ENCODE peak calls at places on chromosomes 2 and 18, in five cellular contexts. Q, A, Z, G and S are unnamed samples.

GRCh38 chr2:70887550-70888229 is 48.0 kb upstream of the ATP6V1B1 start:
- DNase-seq in Q (peak; percentile 55), A (no peak), Z (no peak), G (peak; percentile 55), S (no peak)

GRCh38 chr2:160679686-160680085 is 186.1 kb upstream of the RBMS1 start:
- DNase-seq in Q (no peak), A (no peak), Z (no peak), G (no peak), S (no peak)

GRCh38 chr2:64586883-64587481 is 62.9 kb downstream of the AFTPH start:
- DNase-seq in Q (no peak), A (peak; percentile 65), Z (peak; percentile 72), G (no peak), S (no peak)

GRCh38 chr2:165637396-165637795 is 156.7 kb downstream of the GALNT3 start:
- DNase-seq in Q (no peak), A (no peak), Z (no peak), G (no peak), S (no peak)

GRCh38 chr2:16628316-16628715 is 37.3 kb downstream of the CYRIA start:
- DNase-seq in Q (no peak), A (peak; percentile 64), Z (peak; percentile 31), G (no peak), S (no peak)

GRCh38 chr2:236038096-236038495 is 130.1 kb downstream of the GBX2 start:
- DNase-seq in Q (no peak), A (no peak), Z (no peak), G (no peak), S (no peak)

GRCh38 chr18:40678318-40678717 is 1276.7 kb upstream of the PIK3C3 start:
- DNase-seq in Q (no peak), A (no peak), Z (no peak), G (no peak), S (no peak)

GRCh38 chr2:134384131-134384530 is 130.3 kb downstream of the MGAT5 start:
- DNase-seq in Q (no peak), A (no peak), Z (no peak), G (no peak), S (no peak)

GRCh38 chr18:8426401-8426800 is 182.8 kb upstream of the RAB12 start:
- DNase-seq in Q (no peak), A (peak; percentile 12), Z (no peak), G (no peak), S (no peak)

GRCh38 chr18:43592268-43592667 is 315.0 kb upstream of the SYT4 start:
- DNase-seq in Q (no peak), A (no peak), Z (no peak), G (no peak), S (no peak)

GRCh38 chr2:73870084-73870483 is 22.7 kb upstream of the ACTG2 start:
- DNase-seq in Q (peak; percentile 90), A (no peak), Z (peak; percentile 98), G (peak; percentile 75), S (no peak)

GRCh38 chr2:158191076-158191566 is 89.4 kb downstream of the UPP2 start:
- DNase-seq in Q (no peak), A (no peak), Z (no peak), G (no peak), S (no peak)

GRCh38 chr18:79496978-79497637 is 101.4 kb downstream of the NFATC1 start:
- DNase-seq in Q (peak; percentile 62), A (no peak), Z (peak; percentile 57), G (peak; percentile 33), S (no peak)

GRCh38 chr18:36287653-36288052 is 9.9 kb upstream of the FHOD3 start:
- DNase-seq in Q (no peak), A (no peak), Z (no peak), G (no peak), S (no peak)

GRCh38 chr2:59930430-59930829 is 623.0 kb downstream of the BCL11A start:
- DNase-seq in Q (no peak), A (peak; percentile 10), Z (no peak), G (no peak), S (no peak)

GRCh38 chr2:228657807-228658402 is 476.4 kb upstream of the SPHKAP start:
- DNase-seq in Q (no peak), A (peak; percentile 10), Z (peak; percentile 46), G (no peak), S (no peak)

GRCh38 chr2:213251618-213252017 is 32.6 kb upstream of the SPAG16 start:
- DNase-seq in Q (no peak), A (peak; percentile 83), Z (peak; percentile 81), G (no peak), S (no peak)

GRCh38 chr2:134927195-134927594 is 8.6 kb downstream of the CCNT2 start:
- DNase-seq in Q (no peak), A (no peak), Z (peak; percentile 69), G (no peak), S (no peak)

GRCh38 chr2:182077451-182078142 is 91.9 kb downstream of the PPP1R1C start:
- DNase-seq in Q (peak; percentile 68), A (peak; percentile 64), Z (peak; percentile 95), G (no peak), S (no peak)

GRCh38 chr2:85523906-85524566 is 14.9 kb upstream of the MAT2A start:
- DNase-seq in Q (no peak), A (no peak), Z (peak; percentile 61), G (no peak), S (no peak)

GRCh38 chr18:34718610-34719009 is 8.5 kb downstream of the DTNA start:
- DNase-seq in Q (no peak), A (no peak), Z (no peak), G (no peak), S (no peak)

GRCh38 chr2:151627368-151627767 is 106.9 kb downstream of the NEB start:
- DNase-seq in Q (no peak), A (no peak), Z (no peak), G (no peak), S (no peak)

GRCh38 chr2:151634726-151635467 is 99.4 kb downstream of the NEB start:
- DNase-seq in Q (no peak), A (no peak), Z (peak; percentile 2), G (no peak), S (no peak)

GRCh38 chr2:151632993-151633592 is 101.2 kb downstream of the NEB start:
- DNase-seq in Q (no peak), A (peak; percentile 27), Z (peak; percentile 22), G (no peak), S (no peak)

DNA sequence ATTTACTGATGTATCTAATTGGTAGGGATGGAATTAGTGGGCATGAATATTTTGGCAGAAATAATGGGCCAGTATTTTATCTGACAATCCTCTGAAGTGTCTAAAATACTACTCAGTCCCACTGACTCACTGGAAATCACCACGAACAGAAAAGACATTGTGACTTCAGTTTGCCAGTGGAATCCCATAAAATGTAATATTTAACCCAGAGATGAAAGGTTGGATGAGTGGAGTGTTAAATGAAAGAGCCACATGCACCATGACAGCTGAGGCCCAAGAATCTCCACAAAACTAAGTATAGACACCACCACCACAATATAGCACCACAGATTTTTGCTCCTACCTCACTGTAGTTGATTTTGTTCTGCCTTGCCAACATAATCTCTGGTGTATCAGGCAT is 103.9 kb downstream of the NEB start:
- DNase-seq in Q (no peak), A (no peak), Z (no peak), G (no peak), S (no peak)
- H3K27ac ChIP-seq in Q (no peak overlapping the region), A (no peak overlapping the region), Z (no peak overlapping the region), G (no peak overlapping the region), S (no peak overlapping the region)

GRCh38 chr2:19785432-19785831 is 116.4 kb downstream of the TTC32 start:
- DNase-seq in Q (peak; percentile 16), A (no peak), Z (peak; percentile 72), G (no peak), S (no peak)

GRCh38 chr2:19784456-19784855 is 117.3 kb downstream of the TTC32 start:
- DNase-seq in Q (no peak), A (no peak), Z (no peak), G (no peak), S (no peak)

GRCh38 chr2:19787134-19787533 is 114.6 kb downstream of the TTC32 start:
- DNase-seq in Q (no peak), A (no peak), Z (no peak), G (no peak), S (no peak)

GRCh38 chr2:19786408-19787058 is 115.2 kb downstream of the TTC32 start:
- DNase-seq in Q (no peak), A (no peak), Z (peak; percentile 86), G (no peak), S (no peak)

GRCh38 chr2:19785867-19786266 is 115.9 kb downstream of the TTC32 start:
- DNase-seq in Q (no peak), A (no peak), Z (no peak), G (no peak), S (no peak)
- H3K27ac ChIP-seq in Q (no peak overlapping the region), A (no peak overlapping the region), Z (peak overlapping the region; percentile 69), G (peak overlapping the region; percentile 3), S (no peak overlapping the region)

DNA sequence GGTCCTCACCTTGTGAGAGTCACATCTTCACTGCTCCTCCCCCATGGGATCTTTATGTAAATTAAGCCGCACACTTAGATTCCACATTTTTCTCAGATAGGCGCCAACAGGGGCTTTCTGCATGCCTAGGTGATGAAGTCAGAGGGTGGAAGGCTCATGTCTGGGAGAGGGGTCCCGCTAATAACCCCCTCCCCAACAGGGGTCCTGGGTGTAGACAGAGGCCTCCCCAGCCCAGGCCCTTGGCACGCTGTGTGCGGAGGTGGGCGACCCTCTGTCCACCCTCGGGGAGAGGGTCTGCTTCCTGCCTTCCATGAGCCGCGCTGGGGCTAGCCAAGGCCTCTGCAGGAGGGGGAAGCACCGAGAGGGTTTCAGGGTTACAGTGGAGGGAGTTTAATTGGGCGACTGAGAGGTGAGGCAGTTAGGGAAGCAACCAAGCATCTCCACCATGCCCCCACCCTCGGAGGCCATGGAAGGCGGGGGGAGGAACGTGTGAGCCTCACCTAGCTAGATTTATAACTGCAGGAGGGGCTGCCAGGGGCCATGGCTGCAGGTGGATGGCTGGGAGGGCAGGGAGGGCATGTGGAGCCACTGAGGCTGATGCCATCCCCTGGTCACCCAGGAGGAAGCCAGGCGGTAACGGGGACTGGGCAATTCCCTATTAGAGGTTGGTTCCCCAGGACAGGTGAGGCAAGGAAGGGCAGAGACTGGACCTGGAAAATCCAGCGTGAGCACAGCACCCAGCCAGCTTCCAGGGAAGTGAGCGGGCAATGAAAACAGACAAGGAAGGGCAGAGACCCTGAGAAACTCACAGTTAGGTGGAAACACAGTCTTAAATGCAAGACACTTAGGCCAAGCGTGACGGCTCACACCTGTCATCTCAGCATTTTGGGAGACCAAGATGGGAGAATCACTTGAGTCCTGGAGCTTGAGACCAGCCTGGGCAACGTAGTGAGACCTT is 7.7 kb upstream of the PXDN start:
- DNase-seq in Q (no peak), A (no peak), Z (no peak), G (no peak), S (no peak)
- H3K27ac ChIP-seq in Q (no peak overlapping the region), A (no peak overlapping the region), Z (no peak overlapping the region), G (no peak overlapping the region), S (no peak overlapping the region)

GRCh38 chr2:9897331-9897737 is 54.1 kb downstream of the TAF1B start:
- DNase-seq in Q (peak; percentile 55), A (no peak), Z (peak; percentile 96), G (peak; percentile 82), S (no peak)
- H3K27ac ChIP-seq in Q (no peak overlapping the region), A (no peak overlapping the region), Z (peak overlapping the region; percentile 70), G (no peak overlapping the region), S (no peak overlapping the region)